ENCODE peak calls at places on chromosome 3, in six cellular contexts. One of them, this sample, is unnamed.

GRCh38 chr3:51934139-51934850 is 7.4 kb downstream of the RRP9 start:
- DNase-seq in body of pancreas: no peak
- DNase-seq in transverse colon: no peak
- DNase-seq in fibroblast of pulmonary artery: no peak
- DNase-seq in CD8-positive, alpha-beta T cell: peak; percentile 35
- DNase-seq in breast epithelium: no peak
- DNase-seq in this sample: no peak

GRCh38 chr3:159859424-159859823 is 129.2 kb upstream of the IL12A start:
- DNase-seq in body of pancreas: no peak
- DNase-seq in transverse colon: no peak
- DNase-seq in fibroblast of pulmonary artery: no peak
- DNase-seq in CD8-positive, alpha-beta T cell: no peak
- DNase-seq in breast epithelium: no peak
- DNase-seq in this sample: no peak

GRCh38 chr3:58353722-58354553 is 21.2 kb downstream of the PXK start:
- DNase-seq in body of pancreas: no peak
- DNase-seq in transverse colon: no peak
- DNase-seq in fibroblast of pulmonary artery: peak; percentile 57
- DNase-seq in CD8-positive, alpha-beta T cell: no peak
- DNase-seq in breast epithelium: no peak
- DNase-seq in this sample: peak; percentile 47

GRCh38 chr3:13405614-13406013 is 14.5 kb downstream of the NUP210 start:
- DNase-seq in body of pancreas: no peak
- DNase-seq in transverse colon: no peak
- DNase-seq in fibroblast of pulmonary artery: no peak
- DNase-seq in CD8-positive, alpha-beta T cell: no peak
- DNase-seq in breast epithelium: no peak
- DNase-seq in this sample: no peak

GRCh38 chr3:11734-12133 is 184.8 kb upstream of the CHL1 start:
- DNase-seq in body of pancreas: no peak
- DNase-seq in transverse colon: no peak
- DNase-seq in fibroblast of pulmonary artery: no peak
- DNase-seq in CD8-positive, alpha-beta T cell: no peak
- DNase-seq in breast epithelium: no peak
- DNase-seq in this sample: no peak

GRCh38 chr3:29536016-29536736 is 255.3 kb downstream of the RBMS3 start:
- DNase-seq in body of pancreas: no peak
- DNase-seq in transverse colon: no peak
- DNase-seq in fibroblast of pulmonary artery: peak; percentile 84
- DNase-seq in CD8-positive, alpha-beta T cell: no peak
- DNase-seq in breast epithelium: no peak
- DNase-seq in this sample: no peak

GRCh38 chr3:56667973-56668579 is 15.0 kb downstream of the TASOR start:
- DNase-seq in body of pancreas: no peak
- DNase-seq in transverse colon: no peak
- DNase-seq in fibroblast of pulmonary artery: no peak
- DNase-seq in CD8-positive, alpha-beta T cell: no peak
- DNase-seq in breast epithelium: no peak
- DNase-seq in this sample: no peak

GRCh38 chr3:160486459-160486869 is 36.9 kb upstream of the TRIM59 start:
- DNase-seq in body of pancreas: no peak
- DNase-seq in transverse colon: no peak
- DNase-seq in fibroblast of pulmonary artery: peak; percentile 69
- DNase-seq in CD8-positive, alpha-beta T cell: no peak
- DNase-seq in breast epithelium: no peak
- DNase-seq in this sample: peak; percentile 76

GRCh38 chr3:111963424-111963823 is 15.4 kb upstream of the ABHD10 start:
- DNase-seq in body of pancreas: no peak
- DNase-seq in transverse colon: no peak
- DNase-seq in fibroblast of pulmonary artery: peak; percentile 84
- DNase-seq in CD8-positive, alpha-beta T cell: no peak
- DNase-seq in breast epithelium: no peak
- DNase-seq in this sample: peak; percentile 65

GRCh38 chr3:70264122-70264780 is 48.2 kb downstream of the MDFIC2 start:
- DNase-seq in body of pancreas: peak; percentile 53
- DNase-seq in transverse colon: peak; percentile 35
- DNase-seq in fibroblast of pulmonary artery: peak; percentile 31
- DNase-seq in CD8-positive, alpha-beta T cell: no peak
- DNase-seq in breast epithelium: no peak
- DNase-seq in this sample: peak; percentile 5

GRCh38 chr3:317012-317411 is 120.4 kb downstream of the CHL1 start:
- DNase-seq in body of pancreas: no peak
- DNase-seq in transverse colon: no peak
- DNase-seq in fibroblast of pulmonary artery: no peak
- DNase-seq in CD8-positive, alpha-beta T cell: no peak
- DNase-seq in breast epithelium: no peak
- DNase-seq in this sample: no peak

GRCh38 chr3:126798521-126798920 is 94.5 kb downstream of the CHCHD6 start:
- DNase-seq in body of pancreas: no peak
- DNase-seq in transverse colon: no peak
- DNase-seq in fibroblast of pulmonary artery: no peak
- DNase-seq in CD8-positive, alpha-beta T cell: no peak
- DNase-seq in breast epithelium: no peak
- DNase-seq in this sample: no peak

GRCh38 chr3:120432105-120432860 is 18.5 kb downstream of the FSTL1 start:
- DNase-seq in body of pancreas: no peak
- DNase-seq in transverse colon: no peak
- DNase-seq in fibroblast of pulmonary artery: peak; percentile 94
- DNase-seq in CD8-positive, alpha-beta T cell: no peak
- DNase-seq in breast epithelium: no peak
- DNase-seq in this sample: peak; percentile 97

GRCh38 chr3:53142986-53143385 is 12.8 kb upstream of the RFT1 start:
- DNase-seq in body of pancreas: no peak
- DNase-seq in transverse colon: peak; percentile 14
- DNase-seq in fibroblast of pulmonary artery: no peak
- DNase-seq in CD8-positive, alpha-beta T cell: no peak
- DNase-seq in breast epithelium: no peak
- DNase-seq in this sample: no peak

GRCh38 chr3:165206454-165207266 is 10.5 kb upstream of the SLITRK3 start:
- DNase-seq in body of pancreas: peak; percentile 80
- DNase-seq in transverse colon: peak; percentile 69
- DNase-seq in fibroblast of pulmonary artery: peak; percentile 80
- DNase-seq in CD8-positive, alpha-beta T cell: no peak
- DNase-seq in breast epithelium: peak; percentile 63
- DNase-seq in this sample: peak; percentile 82

GRCh38 chr3:186787642-186788481 is 4.5 kb downstream of the EIF4A2 start:
- DNase-seq in body of pancreas: no peak
- DNase-seq in transverse colon: no peak
- DNase-seq in fibroblast of pulmonary artery: peak; percentile 8
- DNase-seq in CD8-positive, alpha-beta T cell: no peak
- DNase-seq in breast epithelium: no peak
- DNase-seq in this sample: no peak

GRCh38 chr3:38136272-38136806 is 588 bp downstream of the ACAA1 start:
- DNase-seq in body of pancreas: peak; percentile 51
- DNase-seq in transverse colon: peak; percentile 37
- DNase-seq in fibroblast of pulmonary artery: peak; percentile 40
- DNase-seq in CD8-positive, alpha-beta T cell: peak; percentile 51
- DNase-seq in breast epithelium: no peak
- DNase-seq in this sample: no peak

GRCh38 chr3:39209329-39209970 is 17.1 kb upstream of the XIRP1 start:
- DNase-seq in body of pancreas: no peak
- DNase-seq in transverse colon: no peak
- DNase-seq in fibroblast of pulmonary artery: no peak
- DNase-seq in CD8-positive, alpha-beta T cell: no peak
- DNase-seq in breast epithelium: no peak
- DNase-seq in this sample: no peak

GRCh38 chr3:123028233-123028828 is 768 bp upstream of the SEMA5B start:
- DNase-seq in body of pancreas: peak; percentile 30
- DNase-seq in transverse colon: peak; percentile 31
- DNase-seq in fibroblast of pulmonary artery: peak; percentile 81
- DNase-seq in CD8-positive, alpha-beta T cell: no peak
- DNase-seq in breast epithelium: no peak
- DNase-seq in this sample: peak; percentile 86

GRCh38 chr3:39264053-39264452 is 15.8 kb downstream of the CX3CR1 start:
- DNase-seq in body of pancreas: no peak
- DNase-seq in transverse colon: no peak
- DNase-seq in fibroblast of pulmonary artery: no peak
- DNase-seq in CD8-positive, alpha-beta T cell: no peak
- DNase-seq in breast epithelium: no peak
- DNase-seq in this sample: no peak

GRCh38 chr3:31909455-31909854 is 71.6 kb downstream of the OSBPL10 start:
- DNase-seq in body of pancreas: no peak
- DNase-seq in transverse colon: no peak
- DNase-seq in fibroblast of pulmonary artery: no peak
- DNase-seq in CD8-positive, alpha-beta T cell: no peak
- DNase-seq in breast epithelium: no peak
- DNase-seq in this sample: no peak

GRCh38 chr3:119388577-119388976 is 74.8 kb downstream of the TMEM39A start:
- DNase-seq in body of pancreas: no peak
- DNase-seq in transverse colon: no peak
- DNase-seq in fibroblast of pulmonary artery: peak; percentile 9
- DNase-seq in CD8-positive, alpha-beta T cell: no peak
- DNase-seq in breast epithelium: no peak
- DNase-seq in this sample: peak; percentile 22
- TF ChIP-seq CTCF in body of pancreas: no peak
- TF ChIP-seq CTCF in transverse colon: peak; percentile 28
- TF ChIP-seq CTCF in fibroblast of pulmonary artery: peak; percentile 18
- TF ChIP-seq CTCF in CD8-positive, alpha-beta T cell: no peak
- TF ChIP-seq CTCF in breast epithelium: no peak
- TF ChIP-seq CTCF in this sample: no peak

GRCh38 chr3:15646924-15647511 is 45.5 kb downstream of the BTD start:
- DNase-seq in body of pancreas: peak; percentile 66
- DNase-seq in transverse colon: no peak
- DNase-seq in fibroblast of pulmonary artery: peak; percentile 98
- DNase-seq in CD8-positive, alpha-beta T cell: no peak
- DNase-seq in breast epithelium: peak; percentile 51
- DNase-seq in this sample: peak; percentile 100
- H3K4me3 ChIP-seq in body of pancreas: no peak overlapping the region
- H3K4me3 ChIP-seq in transverse colon: no peak overlapping the region
- H3K4me3 ChIP-seq in fibroblast of pulmonary artery: peak overlapping the region; percentile 24
- H3K4me3 ChIP-seq in CD8-positive, alpha-beta T cell: peak overlapping the region; percentile 7
- H3K4me3 ChIP-seq in breast epithelium: peak overlapping the region; percentile 23
- H3K4me3 ChIP-seq in this sample: peak overlapping the region; percentile 0

GRCh38 chr3:129442486-129442885 is 2.5 kb downstream of the IFT122 start:
- DNase-seq in body of pancreas: no peak
- DNase-seq in transverse colon: no peak
- DNase-seq in fibroblast of pulmonary artery: no peak
- DNase-seq in CD8-positive, alpha-beta T cell: no peak
- DNase-seq in breast epithelium: no peak
- DNase-seq in this sample: no peak

GRCh38 chr3:129441215-129441614 is 1.2 kb downstream of the IFT122 start:
- DNase-seq in body of pancreas: no peak
- DNase-seq in transverse colon: no peak
- DNase-seq in fibroblast of pulmonary artery: no peak
- DNase-seq in CD8-positive, alpha-beta T cell: no peak
- DNase-seq in breast epithelium: no peak
- DNase-seq in this sample: peak; percentile 30

GRCh38 chr3:129442947-129443346 is 2.9 kb downstream of the IFT122 start:
- DNase-seq in body of pancreas: no peak
- DNase-seq in transverse colon: no peak
- DNase-seq in fibroblast of pulmonary artery: no peak
- DNase-seq in CD8-positive, alpha-beta T cell: no peak
- DNase-seq in breast epithelium: no peak
- DNase-seq in this sample: no peak

GRCh38 chr3:129440648-129441190 is 695 bp downstream of the IFT122 start:
- DNase-seq in body of pancreas: no peak
- DNase-seq in transverse colon: no peak
- DNase-seq in fibroblast of pulmonary artery: no peak
- DNase-seq in CD8-positive, alpha-beta T cell: no peak
- DNase-seq in breast epithelium: no peak
- DNase-seq in this sample: no peak

DNA sequence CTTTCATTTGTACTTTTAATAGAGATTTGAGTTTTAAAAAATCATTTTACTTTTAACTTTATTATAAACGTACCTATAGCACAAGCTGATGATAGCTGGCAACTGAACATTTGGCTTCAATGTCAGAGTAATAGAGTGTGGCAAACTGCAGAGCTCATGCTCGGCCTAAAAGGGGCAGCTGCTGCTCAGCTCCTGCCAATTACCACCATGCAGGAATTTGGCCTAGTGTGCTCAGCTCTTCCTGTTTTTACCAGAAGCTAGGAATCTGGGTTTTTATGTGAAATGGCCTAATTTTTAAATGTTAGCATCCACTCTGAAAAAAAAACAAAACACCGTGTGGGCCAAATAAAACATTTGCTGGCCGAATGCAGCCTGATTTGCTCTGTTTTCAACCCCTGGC is 1.8 kb downstream of the IFT122 start:
- DNase-seq in body of pancreas: peak; percentile 43
- DNase-seq in transverse colon: no peak
- DNase-seq in fibroblast of pulmonary artery: peak; percentile 85
- DNase-seq in CD8-positive, alpha-beta T cell: no peak
- DNase-seq in breast epithelium: no peak
- DNase-seq in this sample: peak; percentile 60
- TF ChIP-seq CTCF in body of pancreas: no peak
- TF ChIP-seq CTCF in transverse colon: no peak
- TF ChIP-seq CTCF in fibroblast of pulmonary artery: peak; percentile 26
- TF ChIP-seq CTCF in CD8-positive, alpha-beta T cell: no peak
- TF ChIP-seq CTCF in breast epithelium: no peak
- TF ChIP-seq CTCF in this sample: peak; percentile 4

GRCh38 chr3:47889001-47889757 is 86.2 kb downstream of the DHX30 start:
- DNase-seq in body of pancreas: no peak
- DNase-seq in transverse colon: no peak
- DNase-seq in fibroblast of pulmonary artery: peak; percentile 35
- DNase-seq in CD8-positive, alpha-beta T cell: no peak
- DNase-seq in breast epithelium: no peak
- DNase-seq in this sample: no peak

GRCh38 chr3:47885168-47885567 is 82.2 kb downstream of the DHX30 start:
- DNase-seq in body of pancreas: no peak
- DNase-seq in transverse colon: no peak
- DNase-seq in fibroblast of pulmonary artery: no peak
- DNase-seq in CD8-positive, alpha-beta T cell: no peak
- DNase-seq in breast epithelium: no peak
- DNase-seq in this sample: no peak

GRCh38 chr3:47882338-47882737 is 79.4 kb downstream of the DHX30 start:
- DNase-seq in body of pancreas: no peak
- DNase-seq in transverse colon: no peak
- DNase-seq in fibroblast of pulmonary artery: no peak
- DNase-seq in CD8-positive, alpha-beta T cell: no peak
- DNase-seq in breast epithelium: no peak
- DNase-seq in this sample: no peak

GRCh38 chr3:47890037-47890831 is 87.3 kb downstream of the DHX30 start:
- DNase-seq in body of pancreas: no peak
- DNase-seq in transverse colon: no peak
- DNase-seq in fibroblast of pulmonary artery: peak; percentile 22
- DNase-seq in CD8-positive, alpha-beta T cell: no peak
- DNase-seq in breast epithelium: no peak
- DNase-seq in this sample: no peak

GRCh38 chr3:47884603-47885002 is 81.7 kb downstream of the DHX30 start:
- DNase-seq in body of pancreas: no peak
- DNase-seq in transverse colon: no peak
- DNase-seq in fibroblast of pulmonary artery: no peak
- DNase-seq in CD8-positive, alpha-beta T cell: no peak
- DNase-seq in breast epithelium: no peak
- DNase-seq in this sample: no peak
- H3K4me3 ChIP-seq in body of pancreas: no peak overlapping the region
- H3K4me3 ChIP-seq in transverse colon: no peak overlapping the region
- H3K4me3 ChIP-seq in fibroblast of pulmonary artery: no peak overlapping the region
- H3K4me3 ChIP-seq in CD8-positive, alpha-beta T cell: no peak overlapping the region
- H3K4me3 ChIP-seq in breast epithelium: no peak overlapping the region
- H3K4me3 ChIP-seq in this sample: no peak overlapping the region

This sample was measured in cardiac fibroblast.